ENCODE peak calls at places on chromosome 17, in six cellular contexts. One of them, this sample, is unnamed.

GRCh38 chr17:42065201-42065600 is 14.8 kb upstream of the C17orf113 start:
- DNase-seq in psoas muscle: no peak
- DNase-seq in substantia nigra: no peak
- DNase-seq in progenitor cell of endocrine pancreas: no peak
- DNase-seq in Caki2: no peak
- DNase-seq in coronary artery: no peak
- DNase-seq in this sample: no peak

GRCh38 chr17:82148997-82149396 is 51.0 kb upstream of the FASN start:
- DNase-seq in progenitor cell of endocrine pancreas: no peak
- DNase-seq in psoas muscle: no peak
- DNase-seq in substantia nigra: no peak
- DNase-seq in coronary artery: no peak
- DNase-seq in Caki2: no peak
- DNase-seq in this sample: no peak

GRCh38 chr17:57270801-57271245 is 14.5 kb downstream of the MSI2 start:
- DNase-seq in substantia nigra: no peak
- DNase-seq in psoas muscle: no peak
- DNase-seq in progenitor cell of endocrine pancreas: no peak
- DNase-seq in Caki2: no peak
- DNase-seq in coronary artery: no peak
- DNase-seq in this sample: no peak

GRCh38 chr17:82273327-82274133 is at the start of gene CSNK1D:
- DNase-seq in coronary artery: peak; percentile 94
- DNase-seq in progenitor cell of endocrine pancreas: peak; percentile 92
- DNase-seq in substantia nigra: peak; percentile 78
- DNase-seq in Caki2: peak; percentile 89
- DNase-seq in psoas muscle: peak; percentile 91
- DNase-seq in this sample: peak; percentile 97

GRCh38 chr17:19398301-19399181 is 11.6 kb upstream of the MFAP4 start:
- DNase-seq in coronary artery: peak; percentile 80
- DNase-seq in progenitor cell of endocrine pancreas: no peak
- DNase-seq in Caki2: peak; percentile 40
- DNase-seq in substantia nigra: no peak
- DNase-seq in psoas muscle: peak; percentile 66
- DNase-seq in this sample: no peak

GRCh38 chr17:63578769-63579111 is 22.0 kb upstream of the TACO1 start:
- DNase-seq in Caki2: no peak
- DNase-seq in coronary artery: no peak
- DNase-seq in psoas muscle: no peak
- DNase-seq in substantia nigra: no peak
- DNase-seq in progenitor cell of endocrine pancreas: no peak
- DNase-seq in this sample: no peak

GRCh38 chr17:41211845-41212466 is 14.5 kb upstream of the KRTAP9-2 start:
- DNase-seq in coronary artery: no peak
- DNase-seq in Caki2: peak; percentile 85
- DNase-seq in psoas muscle: no peak
- DNase-seq in substantia nigra: no peak
- DNase-seq in progenitor cell of endocrine pancreas: no peak
- DNase-seq in this sample: no peak

GRCh38 chr17:33667052-33667509 is 374.0 kb upstream of the ASIC2 start:
- DNase-seq in substantia nigra: no peak
- DNase-seq in progenitor cell of endocrine pancreas: no peak
- DNase-seq in coronary artery: no peak
- DNase-seq in psoas muscle: no peak
- DNase-seq in Caki2: peak; percentile 30
- DNase-seq in this sample: no peak

GRCh38 chr17:77213778-77214132 is 73.0 kb downstream of the SEC14L1 start:
- DNase-seq in progenitor cell of endocrine pancreas: no peak
- DNase-seq in substantia nigra: no peak
- DNase-seq in Caki2: no peak
- DNase-seq in psoas muscle: no peak
- DNase-seq in coronary artery: no peak
- DNase-seq in this sample: no peak

GRCh38 chr17:68134731-68135130 is 99.2 kb downstream of the KPNA2 start:
- DNase-seq in substantia nigra: no peak
- DNase-seq in coronary artery: no peak
- DNase-seq in progenitor cell of endocrine pancreas: no peak
- DNase-seq in psoas muscle: no peak
- DNase-seq in Caki2: no peak
- DNase-seq in this sample: no peak

GRCh38 chr17:69523252-69523861 is 108.9 kb downstream of the MAP2K6 start:
- DNase-seq in substantia nigra: no peak
- DNase-seq in coronary artery: no peak
- DNase-seq in Caki2: peak; percentile 41
- DNase-seq in psoas muscle: no peak
- DNase-seq in progenitor cell of endocrine pancreas: no peak
- DNase-seq in this sample: peak; percentile 22

GRCh38 chr17:19248149-19248922 is 11.2 kb downstream of the EPN2 start:
- DNase-seq in psoas muscle: no peak
- DNase-seq in progenitor cell of endocrine pancreas: no peak
- DNase-seq in coronary artery: no peak
- DNase-seq in Caki2: no peak
- DNase-seq in substantia nigra: no peak
- DNase-seq in this sample: no peak